ENCODE peak calls at places on chromosomes 4 and X, in five cellular contexts. One of them, this sample, is unnamed.
A peak's percentile ranks its signal among the peaks of the same experiment; 100 is the strongest.

GRCh38 chr4:74230902-74231499 is 73.1 kb downstream of the MTHFD2L start:
- DNase-seq in choroid plexus epithelial cell: peak; percentile 23
- DNase-seq in neural crest cell: no peak
- DNase-seq in progenitor cell of endocrine pancreas: no peak
- DNase-seq in cardiac fibroblast: peak; percentile 93
- DNase-seq in this sample: peak; percentile 84

GRCh38 chrX:68358679-68359078 is 74.6 kb downstream of the OPHN1 start:
- DNase-seq in choroid plexus epithelial cell: peak; percentile 25
- DNase-seq in cardiac fibroblast: no peak
- DNase-seq in progenitor cell of endocrine pancreas: no peak
- DNase-seq in neural crest cell: no peak
- DNase-seq in this sample: no peak

GRCh38 chr4:129600898-129601297 is 504.9 kb downstream of the C4orf33 start:
- DNase-seq in neural crest cell: no peak
- DNase-seq in cardiac fibroblast: no peak
- DNase-seq in choroid plexus epithelial cell: no peak
- DNase-seq in progenitor cell of endocrine pancreas: no peak
- DNase-seq in this sample: no peak

GRCh38 chr4:108852691-108853090 is 89.8 kb upstream of the ETNPPL start:
- DNase-seq in neural crest cell: no peak
- DNase-seq in choroid plexus epithelial cell: no peak
- DNase-seq in progenitor cell of endocrine pancreas: no peak
- DNase-seq in cardiac fibroblast: no peak
- DNase-seq in this sample: peak; percentile 37

GRCh38 chr4:24181005-24181404 is 291.2 kb upstream of the PPARGC1A start:
- DNase-seq in choroid plexus epithelial cell: no peak
- DNase-seq in progenitor cell of endocrine pancreas: no peak
- DNase-seq in cardiac fibroblast: no peak
- DNase-seq in neural crest cell: no peak
- DNase-seq in this sample: no peak

GRCh38 chr4:153341575-153342090 is 2.9 kb upstream of the MND1 start:
- DNase-seq in choroid plexus epithelial cell: peak; percentile 42
- DNase-seq in progenitor cell of endocrine pancreas: no peak
- DNase-seq in cardiac fibroblast: peak; percentile 56
- DNase-seq in neural crest cell: no peak
- DNase-seq in this sample: peak; percentile 42

GRCh38 chr4:8921465-8921864 is 49.8 kb upstream of the HMX1 start:
- DNase-seq in progenitor cell of endocrine pancreas: no peak
- DNase-seq in neural crest cell: no peak
- DNase-seq in cardiac fibroblast: no peak
- DNase-seq in choroid plexus epithelial cell: no peak
- DNase-seq in this sample: no peak

GRCh38 chrX:38799995-38800394 is 1.3 kb upstream of the MID1IP1 start:
- DNase-seq in progenitor cell of endocrine pancreas: no peak
- DNase-seq in cardiac fibroblast: no peak
- DNase-seq in neural crest cell: no peak
- DNase-seq in choroid plexus epithelial cell: peak; percentile 13
- DNase-seq in this sample: no peak

GRCh38 chr4:122772311-122772710 is 39.8 kb downstream of the BBS12 start:
- DNase-seq in neural crest cell: no peak
- DNase-seq in progenitor cell of endocrine pancreas: no peak
- DNase-seq in cardiac fibroblast: peak; percentile 92
- DNase-seq in choroid plexus epithelial cell: peak; percentile 52
- DNase-seq in this sample: peak; percentile 48

GRCh38 chr4:7310441-7310840 is 118.1 kb downstream of the SORCS2 start:
- DNase-seq in neural crest cell: no peak
- DNase-seq in cardiac fibroblast: no peak
- DNase-seq in choroid plexus epithelial cell: no peak
- DNase-seq in progenitor cell of endocrine pancreas: no peak
- DNase-seq in this sample: no peak

GRCh38 chrX:141787655-141788054 is 50.5 kb upstream of the MAGEC3 start:
- DNase-seq in choroid plexus epithelial cell: no peak
- DNase-seq in neural crest cell: no peak
- DNase-seq in cardiac fibroblast: no peak
- DNase-seq in progenitor cell of endocrine pancreas: no peak
- DNase-seq in this sample: no peak

GRCh38 chr4:177349191-177349590 is 39.5 kb downstream of the NEIL3 start:
- DNase-seq in progenitor cell of endocrine pancreas: no peak
- DNase-seq in choroid plexus epithelial cell: no peak
- DNase-seq in neural crest cell: no peak
- DNase-seq in cardiac fibroblast: no peak
- DNase-seq in this sample: no peak

GRCh38 chrX:111164728-111165127 is 68.7 kb downstream of the PAK3 start:
- DNase-seq in choroid plexus epithelial cell: peak; percentile 7
- DNase-seq in progenitor cell of endocrine pancreas: no peak
- DNase-seq in cardiac fibroblast: peak; percentile 0
- DNase-seq in neural crest cell: no peak
- DNase-seq in this sample: peak; percentile 0

GRCh38 chr4:112127048-112127637 is 18.1 kb upstream of the FAM241A start:
- DNase-seq in progenitor cell of endocrine pancreas: no peak
- DNase-seq in choroid plexus epithelial cell: peak; percentile 48
- DNase-seq in cardiac fibroblast: peak; percentile 39
- DNase-seq in neural crest cell: no peak
- DNase-seq in this sample: no peak

GRCh38 chr4:113371061-113371460 is 321.6 kb downstream of the ANK2 start:
- DNase-seq in cardiac fibroblast: no peak
- DNase-seq in progenitor cell of endocrine pancreas: no peak
- DNase-seq in choroid plexus epithelial cell: no peak
- DNase-seq in neural crest cell: no peak
- DNase-seq in this sample: no peak

GRCh38 chrX:105696870-105697269 is 125.5 kb upstream of the NRK start:
- DNase-seq in cardiac fibroblast: no peak
- DNase-seq in choroid plexus epithelial cell: no peak
- DNase-seq in progenitor cell of endocrine pancreas: no peak
- DNase-seq in neural crest cell: no peak
- DNase-seq in this sample: no peak

GRCh38 chr4:186297013-186297645 is 31.1 kb downstream of the F11 start:
- DNase-seq in choroid plexus epithelial cell: peak; percentile 85
- DNase-seq in cardiac fibroblast: peak; percentile 78
- DNase-seq in neural crest cell: no peak
- DNase-seq in progenitor cell of endocrine pancreas: no peak
- DNase-seq in this sample: peak; percentile 57

GRCh38 chrX:90026730-90027129 is 105.0 kb downstream of the TGIF2LX start:
- DNase-seq in progenitor cell of endocrine pancreas: no peak
- DNase-seq in neural crest cell: no peak
- DNase-seq in cardiac fibroblast: no peak
- DNase-seq in choroid plexus epithelial cell: no peak
- DNase-seq in this sample: no peak

GRCh38 chrX:78822157-78822683 is 74.7 kb downstream of the LPAR4 start:
- DNase-seq in cardiac fibroblast: no peak
- DNase-seq in neural crest cell: no peak
- DNase-seq in choroid plexus epithelial cell: no peak
- DNase-seq in progenitor cell of endocrine pancreas: no peak
- DNase-seq in this sample: peak; percentile 2

GRCh38 chrX:40170830-40171512 is 73.2 kb upstream of the BCOR start:
- DNase-seq in cardiac fibroblast: no peak
- DNase-seq in neural crest cell: no peak
- DNase-seq in progenitor cell of endocrine pancreas: no peak
- DNase-seq in choroid plexus epithelial cell: no peak
- DNase-seq in this sample: no peak

GRCh38 chrX:117839544-117839943 is 277.1 kb downstream of the KLHL13 start:
- DNase-seq in neural crest cell: no peak
- DNase-seq in progenitor cell of endocrine pancreas: no peak
- DNase-seq in choroid plexus epithelial cell: no peak
- DNase-seq in cardiac fibroblast: no peak
- DNase-seq in this sample: no peak

GRCh38 chr4:140617494-140618060 is 48.8 kb upstream of the UCP1 start:
- DNase-seq in cardiac fibroblast: no peak
- DNase-seq in progenitor cell of endocrine pancreas: no peak
- DNase-seq in neural crest cell: no peak
- DNase-seq in choroid plexus epithelial cell: peak; percentile 24
- DNase-seq in this sample: no peak

GRCh38 chr4:28228575-28228974 is 1367.9 kb downstream of the STIM2 start:
- DNase-seq in progenitor cell of endocrine pancreas: no peak
- DNase-seq in choroid plexus epithelial cell: no peak
- DNase-seq in neural crest cell: no peak
- DNase-seq in cardiac fibroblast: no peak
- DNase-seq in this sample: no peak

GRCh38 chr4:81971637-81972036 is 402.2 kb downstream of the HNRNPD start:
- DNase-seq in progenitor cell of endocrine pancreas: no peak
- DNase-seq in cardiac fibroblast: no peak
- DNase-seq in choroid plexus epithelial cell: no peak
- DNase-seq in neural crest cell: no peak
- DNase-seq in this sample: no peak

GRCh38 chr4:172851534-172851933 is 317.1 kb upstream of the GALNT7 start:
- DNase-seq in neural crest cell: no peak
- DNase-seq in choroid plexus epithelial cell: peak; percentile 22
- DNase-seq in progenitor cell of endocrine pancreas: no peak
- DNase-seq in cardiac fibroblast: peak; percentile 22
- DNase-seq in this sample: peak; percentile 6

DNA sequence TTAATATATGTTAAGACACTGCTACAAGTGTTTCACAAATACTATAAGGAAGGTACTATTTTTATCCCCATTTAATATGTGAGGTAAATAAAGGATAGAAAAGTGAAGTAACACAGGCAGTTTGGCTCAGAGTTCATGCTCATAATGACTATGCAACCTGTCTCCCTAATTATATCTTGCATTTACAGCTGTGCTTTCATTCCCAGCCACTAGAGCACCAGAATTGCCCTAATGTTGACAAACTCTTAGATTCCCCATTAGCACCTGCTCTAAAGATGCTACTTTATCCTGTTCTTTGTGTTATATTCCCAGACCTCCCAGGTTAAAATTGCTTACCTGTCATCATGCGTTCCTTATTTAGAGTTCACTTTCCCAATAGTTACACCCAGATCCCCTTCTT is 833.6 kb downstream of the CCSER1 start:
- DNase-seq in cardiac fibroblast: no peak
- DNase-seq in neural crest cell: no peak
- DNase-seq in choroid plexus epithelial cell: no peak
- DNase-seq in progenitor cell of endocrine pancreas: no peak
- DNase-seq in this sample: no peak
- TF ChIP-seq CTCF in cardiac fibroblast: no peak
- TF ChIP-seq CTCF in neural crest cell: no peak
- TF ChIP-seq CTCF in choroid plexus epithelial cell: no peak
- TF ChIP-seq CTCF in progenitor cell of endocrine pancreas: no peak
- TF ChIP-seq CTCF in this sample: no peak

GRCh38 chrX:10729000-10729399 is 108.6 kb upstream of the MID1 start:
- DNase-seq in progenitor cell of endocrine pancreas: no peak
- DNase-seq in choroid plexus epithelial cell: no peak
- DNase-seq in cardiac fibroblast: no peak
- DNase-seq in neural crest cell: no peak
- DNase-seq in this sample: no peak

GRCh38 chrX:10726647-10727046 is 106.3 kb upstream of the MID1 start:
- DNase-seq in choroid plexus epithelial cell: peak; percentile 84
- DNase-seq in cardiac fibroblast: peak; percentile 24
- DNase-seq in neural crest cell: no peak
- DNase-seq in progenitor cell of endocrine pancreas: no peak
- DNase-seq in this sample: peak; percentile 92

GRCh38 chrX:10722804-10723364 is 102.5 kb upstream of the MID1 start:
- DNase-seq in cardiac fibroblast: peak; percentile 62
- DNase-seq in neural crest cell: peak; percentile 62
- DNase-seq in progenitor cell of endocrine pancreas: no peak
- DNase-seq in choroid plexus epithelial cell: peak; percentile 78
- DNase-seq in this sample: peak; percentile 82

DNA sequence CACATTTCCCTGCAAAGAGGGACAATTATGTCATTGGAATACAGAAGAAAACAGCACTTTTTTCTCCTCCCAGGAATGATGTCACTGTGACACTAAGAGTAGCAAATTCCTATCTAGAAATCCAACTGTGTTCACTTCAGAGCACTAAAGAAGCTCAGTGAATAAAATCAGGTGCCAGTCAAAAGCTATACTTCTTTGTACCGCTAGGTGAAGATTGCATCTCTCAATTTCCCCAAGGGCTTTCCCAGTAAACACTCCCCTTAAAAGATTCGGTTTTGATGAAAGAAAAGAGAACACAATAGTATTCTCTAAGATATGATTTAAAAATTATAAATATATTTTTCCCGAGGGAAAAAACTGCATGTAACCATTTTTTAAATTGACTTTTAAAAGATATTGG is 104.7 kb upstream of the MID1 start:
- DNase-seq in cardiac fibroblast: no peak
- DNase-seq in neural crest cell: no peak
- DNase-seq in choroid plexus epithelial cell: peak; percentile 25
- DNase-seq in progenitor cell of endocrine pancreas: no peak
- DNase-seq in this sample: no peak
- TF ChIP-seq CTCF in cardiac fibroblast: no peak
- TF ChIP-seq CTCF in neural crest cell: peak; percentile 57
- TF ChIP-seq CTCF in choroid plexus epithelial cell: peak; percentile 38
- TF ChIP-seq CTCF in progenitor cell of endocrine pancreas: peak; percentile 48
- TF ChIP-seq CTCF in this sample: no peak

DNA sequence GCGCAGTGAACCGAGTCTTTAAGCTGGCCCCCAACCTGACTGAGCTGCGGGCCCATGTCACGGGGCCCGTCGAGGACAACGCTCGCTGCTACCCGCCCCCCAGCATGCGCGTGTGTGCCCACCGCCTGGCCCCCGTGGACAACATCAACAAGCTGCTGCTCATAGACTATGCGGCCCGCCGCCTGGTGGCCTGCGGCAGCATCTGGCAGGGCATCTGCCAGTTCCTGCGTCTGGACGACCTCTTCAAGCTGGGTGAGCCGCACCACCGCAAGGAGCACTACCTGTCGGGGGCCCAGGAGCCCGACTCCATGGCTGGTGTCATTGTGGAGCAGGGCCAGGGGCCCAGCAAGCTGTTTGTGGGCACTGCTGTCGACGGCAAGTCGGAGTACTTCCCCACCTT is 2.2 kb downstream of the PLXNA3 start:
- DNase-seq in choroid plexus epithelial cell: no peak
- DNase-seq in progenitor cell of endocrine pancreas: no peak
- DNase-seq in neural crest cell: no peak
- DNase-seq in cardiac fibroblast: no peak
- DNase-seq in this sample: no peak
- TF ChIP-seq CTCF in choroid plexus epithelial cell: no peak
- TF ChIP-seq CTCF in progenitor cell of endocrine pancreas: no peak
- TF ChIP-seq CTCF in neural crest cell: no peak
- TF ChIP-seq CTCF in cardiac fibroblast: no peak
- TF ChIP-seq CTCF in this sample: peak; percentile 41

GRCh38 chr4:25938251-25939186 is 24.5 kb downstream of the SMIM20 start:
- DNase-seq in neural crest cell: no peak
- DNase-seq in choroid plexus epithelial cell: peak; percentile 36
- DNase-seq in progenitor cell of endocrine pancreas: no peak
- DNase-seq in cardiac fibroblast: peak; percentile 98
- DNase-seq in this sample: peak; percentile 82

GRCh38 chr4:25936696-25937095 is 22.7 kb downstream of the SMIM20 start:
- DNase-seq in cardiac fibroblast: no peak
- DNase-seq in neural crest cell: no peak
- DNase-seq in progenitor cell of endocrine pancreas: no peak
- DNase-seq in choroid plexus epithelial cell: no peak
- DNase-seq in this sample: no peak

GRCh38 chr4:25937801-25938200 is 23.8 kb downstream of the SMIM20 start:
- DNase-seq in cardiac fibroblast: peak; percentile 67
- DNase-seq in neural crest cell: no peak
- DNase-seq in choroid plexus epithelial cell: peak; percentile 61
- DNase-seq in progenitor cell of endocrine pancreas: no peak
- DNase-seq in this sample: peak; percentile 91

GRCh38 chr4:25941441-25941840 is 27.4 kb downstream of the SMIM20 start:
- DNase-seq in neural crest cell: no peak
- DNase-seq in choroid plexus epithelial cell: no peak
- DNase-seq in progenitor cell of endocrine pancreas: no peak
- DNase-seq in cardiac fibroblast: no peak
- DNase-seq in this sample: no peak

DNA sequence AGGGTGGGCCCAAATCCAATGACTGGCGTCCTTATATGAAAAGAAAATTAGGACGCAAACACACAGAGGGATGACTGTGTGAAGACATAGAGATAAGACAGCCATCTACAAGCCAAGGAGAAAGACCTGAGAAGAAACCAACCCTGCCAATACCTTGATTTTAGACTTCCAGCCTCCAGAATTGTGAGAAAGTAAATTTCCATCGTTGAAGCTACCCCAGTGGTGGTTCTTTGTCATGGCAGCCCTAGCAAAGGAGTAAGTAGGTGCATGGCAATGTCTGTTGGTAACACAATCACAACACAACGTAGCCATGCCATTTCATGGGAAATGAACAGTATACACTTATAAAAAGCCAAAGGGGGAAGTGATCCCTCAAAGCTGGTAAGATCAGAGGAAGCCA is 25.3 kb downstream of the SMIM20 start:
- DNase-seq in neural crest cell: no peak
- DNase-seq in cardiac fibroblast: peak; percentile 16
- DNase-seq in progenitor cell of endocrine pancreas: no peak
- DNase-seq in choroid plexus epithelial cell: no peak
- DNase-seq in this sample: no peak
- TF ChIP-seq CTCF in neural crest cell: no peak
- TF ChIP-seq CTCF in cardiac fibroblast: peak; percentile 23
- TF ChIP-seq CTCF in progenitor cell of endocrine pancreas: no peak
- TF ChIP-seq CTCF in choroid plexus epithelial cell: no peak
- TF ChIP-seq CTCF in this sample: peak; percentile 31

This sample was measured in AG10803.